ENCODE peak calls at places on chromosomes 13 and 19, in six cellular contexts. D is tibial artery, M is heart left ventricle, Q is colonic mucosa, K is pancreas, L is AG10803. P is an unnamed sample.

GRCh38 chr19:51971624-51972023 is 15.0 kb downstream of the ZNF350 start:
- DNase-seq in D (no peak), M (no peak), Q (no peak), K (no peak), L (peak), P (no peak)

GRCh38 chr13:29621401-29621800 is 25.9 kb upstream of the SLC7A1 start:
- DNase-seq in D (no peak), M (no peak), Q (no peak), K (no peak), L (peak), P (peak)

GRCh38 chr13:99749627-99750026 is 221.9 kb downstream of the ZIC5 start:
- DNase-seq in D (no peak), M (no peak), Q (no peak), K (no peak), L (no peak), P (no peak)

GRCh38 chr19:36771275-36772231 is 1.1 kb downstream of the ZNF850 start:
- DNase-seq in D (peak), M (peak), Q (peak), K (peak), L (peak), P (peak)

GRCh38 chr19:17549088-17549740 is 6.2 kb upstream of the COLGALT1 start:
- DNase-seq in D (no peak), M (no peak), Q (no peak), K (no peak), L (no peak), P (no peak)

GRCh38 chr13:51683537-51684050 is 99.3 kb downstream of the WDFY2 start:
- DNase-seq in D (no peak), M (no peak), Q (no peak), K (no peak), L (no peak), P (no peak)

GRCh38 chr19:8449830-8450229 is 5.1 kb downstream of the HNRNPM start:
- DNase-seq in D (no peak), M (no peak), Q (no peak), K (no peak), L (no peak), P (peak)

GRCh38 chr13:80430561-80430960 is 89.6 kb upstream of the SPRY2 start:
- DNase-seq in D (no peak), M (no peak), Q (no peak), K (no peak), L (no peak), P (no peak)

GRCh38 chr19:7995756-7996155 is 9.7 kb downstream of the ELAVL1 start:
- DNase-seq in D (no peak), M (no peak), Q (no peak), K (no peak), L (no peak), P (no peak)

GRCh38 chr19:33345163-33345562 is 28.3 kb upstream of the CEBPG start:
- DNase-seq in D (no peak), M (no peak), Q (no peak), K (no peak), L (no peak), P (no peak)

GRCh38 chr13:23378009-23378632 is 55.4 kb downstream of the SACS start:
- DNase-seq in D (peak), M (no peak), Q (peak), K (no peak), L (peak), P (peak)

GRCh38 chr13:31755211-31755610 is 15.9 kb downstream of the RXFP2 start:
- DNase-seq in D (no peak), M (no peak), Q (no peak), K (no peak), L (no peak), P (no peak)

GRCh38 chr13:41267106-41267505 is 3.7 kb upstream of the MTRF1 start:
- DNase-seq in D (no peak), M (no peak), Q (no peak), K (no peak), L (peak), P (no peak)

GRCh38 chr13:41919741-41920487 is 41.0 kb downstream of the VWA8 start:
- DNase-seq in D (no peak), M (no peak), Q (no peak), K (no peak), L (no peak), P (no peak)

GRCh38 chr19:51798958-51799310 is 4.0 kb downstream of the FPR3 start:
- DNase-seq in D (peak), M (peak), Q (no peak), K (peak), L (no peak), P (no peak)

GRCh38 chr13:35812730-35813129 is 318.5 kb downstream of the DCLK1 start:
- DNase-seq in D (no peak), M (no peak), Q (no peak), K (no peak), L (no peak), P (no peak)

GRCh38 chr19:39430675-39431593 is 4.8 kb downstream of the RPS16 start:
- DNase-seq in D (no peak), M (no peak), Q (peak), K (no peak), L (peak), P (peak)

GRCh38 chr13:42660367-42660965 is 86.5 kb downstream of the TNFSF11 start:
- DNase-seq in D (no peak), M (no peak), Q (no peak), K (no peak), L (peak), P (peak)

GRCh38 chr13:45873491-45874360 is 22.2 kb upstream of the SIAH3 start:
- DNase-seq in D (no peak), M (no peak), Q (no peak), K (no peak), L (peak), P (peak)

GRCh38 chr13:95535243-95535642 is 17.3 kb upstream of the CLDN10 start:
- DNase-seq in D (no peak), M (no peak), Q (no peak), K (peak), L (peak), P (peak)

GRCh38 chr19:39408392-39409206 is 2.0 kb downstream of the ZFP36 start:
- DNase-seq in D (no peak), M (no peak), Q (peak), K (no peak), L (peak), P (peak)

GRCh38 chr19:38274734-38275133 is 10.4 kb downstream of the SPINT2 start:
- DNase-seq in D (no peak), M (peak), Q (peak), K (no peak), L (no peak), P (no peak)

GRCh38 chr19:51808333-51808986 is 13.5 kb downstream of the FPR3 start:
- DNase-seq in D (no peak), M (no peak), Q (no peak), K (no peak), L (peak), P (no peak)

GRCh38 chr13:112181336-112182051 is 114.5 kb downstream of the SOX1 start:
- DNase-seq in D (no peak), M (no peak), Q (no peak), K (no peak), L (no peak), P (no peak)

GRCh38 chr19:13025819-13026477 is 30.7 kb downstream of the NFIX start:
- DNase-seq in D (peak), M (no peak), Q (no peak), K (no peak), L (no peak), P (no peak)

GRCh38 chr19:54105796-54106195 is 3.1 kb downstream of the NDUFA3 start:
- DNase-seq in D (no peak), M (no peak), Q (no peak), K (no peak), L (no peak), P (no peak)

GRCh38 chr19:42436006-42436405 is 6.7 kb downstream of the CXCL17 start:
- DNase-seq in D (no peak), M (no peak), Q (no peak), K (no peak), L (peak), P (no peak)

GRCh38 chr13:25753976-25754375 is 297.8 kb downstream of the SHISA2 start:
- DNase-seq in D (no peak), M (no peak), Q (no peak), K (no peak), L (no peak), P (no peak)

GRCh38 chr13:97211986-97212385 is 10.1 kb upstream of the MBNL2 start:
- DNase-seq in D (no peak), M (no peak), Q (no peak), K (no peak), L (no peak), P (no peak)

GRCh38 chr19:17616961-17617806 is 61.7 kb downstream of the COLGALT1 start:
- DNase-seq in D (no peak), M (no peak), Q (no peak), K (no peak), L (no peak), P (peak)

GRCh38 chr19:51311388-51312257 is at the start of gene IGLON5:
- DNase-seq in D (no peak), M (no peak), Q (no peak), K (no peak), L (no peak), P (no peak)

GRCh38 chr13:97753942-97754670 is 199.4 kb upstream of the IPO5 start:
- DNase-seq in D (no peak), M (no peak), Q (no peak), K (no peak), L (no peak), P (no peak)

GRCh38 chr13:108850706-108851105 is 221.3 kb downstream of the MYO16 start:
- DNase-seq in D (no peak), M (no peak), Q (no peak), K (no peak), L (no peak), P (no peak)

GRCh38 chr19:40721936-40722661 is 5.2 kb downstream of the ITPKC start:
- DNase-seq in D (no peak), M (no peak), Q (no peak), K (no peak), L (no peak), P (peak)

GRCh38 chr13:55439450-55439849 is 1701.3 kb upstream of the PRR20A start:
- DNase-seq in D (no peak), M (no peak), Q (no peak), K (no peak), L (no peak), P (no peak)

GRCh38 chr13:113239986-113240385 is 30.6 kb downstream of the CUL4A start:
- DNase-seq in D (no peak), M (no peak), Q (no peak), K (no peak), L (no peak), P (no peak)

GRCh38 chr13:85738696-85739320 is 60.4 kb downstream of the SLITRK6 start:
- DNase-seq in D (no peak), M (no peak), Q (no peak), K (no peak), L (no peak), P (peak)

GRCh38 chr19:49889687-49890348 is 6.9 kb downstream of the IL4I1 start:
- DNase-seq in D (peak), M (peak), Q (peak), K (peak), L (peak), P (peak)
- H3K4me3 ChIP-seq in D (peak), M (peak), Q (peak), K (peak), L (no peak), P (peak)

DNA sequence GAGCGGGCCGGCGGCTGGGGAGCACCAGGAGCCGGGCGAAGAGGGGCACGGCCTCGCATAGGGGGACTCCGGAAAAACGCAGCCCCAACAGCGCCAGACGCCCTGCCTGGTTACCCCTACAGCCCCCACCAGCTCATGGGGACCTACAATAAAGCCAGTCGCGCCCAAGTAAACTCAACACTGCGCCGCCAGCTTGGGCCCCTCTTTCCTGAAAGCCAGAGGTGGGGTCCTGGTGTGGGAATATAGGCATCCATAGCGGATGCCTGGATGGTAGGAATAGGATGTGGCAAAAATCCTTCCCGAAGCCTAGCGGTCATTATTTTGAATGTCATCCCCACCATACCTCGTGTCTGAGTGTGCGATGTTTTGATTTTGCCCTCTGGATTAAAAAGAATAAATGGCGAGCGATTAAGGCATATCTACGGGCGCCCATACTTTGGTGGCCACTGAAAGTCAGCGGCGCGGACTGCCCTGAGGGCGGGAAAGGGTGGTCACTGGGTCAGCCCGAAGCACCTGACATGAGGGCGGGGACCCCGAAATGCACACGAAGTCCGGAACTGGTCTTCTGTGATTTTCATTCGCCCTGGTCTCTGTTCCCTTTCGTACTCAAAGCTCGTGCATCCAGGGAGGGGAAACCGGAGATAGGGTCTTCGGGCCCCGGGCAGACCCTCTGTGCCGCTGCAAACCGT is at the start of the genes NHLRC3 and PROSER1:
- DNase-seq in D (peak), M (peak), Q (peak), K (peak), L (peak), P (peak)
- TF ChIP-seq CTCF in D (no peak), M (no peak), Q (no peak), K (no peak), L (no peak), P (no peak)

GRCh38 chr13:75326173-75327131 is 155.5 kb downstream of the TBC1D4 start:
- DNase-seq in D (no peak), M (no peak), Q (no peak), K (no peak), L (peak), P (peak)
- H3K4me3 ChIP-seq in D (no peak), M (peak), Q (no peak), K (no peak), L (no peak), P (no peak)

GRCh38 chr19:18798384-18799352 is 7.6 kb upstream of the COMP start:
- DNase-seq in D (no peak), M (no peak), Q (peak), K (no peak), L (no peak), P (no peak)
- TF ChIP-seq CTCF in D (no peak), M (no peak), Q (no peak), K (no peak), L (no peak), P (no peak)

DNA sequence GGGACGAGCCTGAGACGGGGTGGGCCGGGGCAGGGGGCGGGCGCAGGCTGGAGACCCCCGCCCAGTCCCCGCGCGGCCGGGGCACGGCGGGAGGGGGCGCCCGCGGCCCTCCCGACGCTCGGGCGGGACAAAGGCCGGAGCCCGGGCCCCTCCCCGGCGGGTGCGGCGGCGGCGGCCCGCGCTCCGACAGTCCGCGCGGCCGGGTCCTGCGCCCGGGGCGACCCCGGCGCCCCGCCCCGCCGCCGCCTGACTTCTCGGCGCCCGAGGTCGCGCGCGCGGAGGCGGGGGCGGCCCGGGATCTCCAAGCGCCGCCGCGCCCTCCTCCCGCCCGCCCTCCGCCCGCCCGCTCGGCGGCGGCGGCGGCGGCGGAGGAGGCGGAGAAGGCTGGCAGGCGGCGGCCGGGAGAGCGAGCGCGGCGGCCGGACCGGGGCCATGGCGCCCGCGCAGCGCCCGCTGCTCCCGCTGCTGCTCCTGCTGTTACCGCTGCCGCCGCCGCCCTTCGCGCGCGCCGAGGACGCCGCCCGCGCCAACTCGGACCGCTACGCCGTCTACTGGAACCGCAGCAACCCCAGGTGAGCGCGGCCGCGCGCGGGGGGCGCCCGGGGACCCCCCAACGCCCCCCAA is at the start of gene EFNA2:
- DNase-seq in D (no peak), M (no peak), Q (no peak), K (no peak), L (no peak), P (no peak)
- H3K4me3 ChIP-seq in D (peak), M (no peak), Q (peak), K (peak), L (no peak), P (no peak)

DNA sequence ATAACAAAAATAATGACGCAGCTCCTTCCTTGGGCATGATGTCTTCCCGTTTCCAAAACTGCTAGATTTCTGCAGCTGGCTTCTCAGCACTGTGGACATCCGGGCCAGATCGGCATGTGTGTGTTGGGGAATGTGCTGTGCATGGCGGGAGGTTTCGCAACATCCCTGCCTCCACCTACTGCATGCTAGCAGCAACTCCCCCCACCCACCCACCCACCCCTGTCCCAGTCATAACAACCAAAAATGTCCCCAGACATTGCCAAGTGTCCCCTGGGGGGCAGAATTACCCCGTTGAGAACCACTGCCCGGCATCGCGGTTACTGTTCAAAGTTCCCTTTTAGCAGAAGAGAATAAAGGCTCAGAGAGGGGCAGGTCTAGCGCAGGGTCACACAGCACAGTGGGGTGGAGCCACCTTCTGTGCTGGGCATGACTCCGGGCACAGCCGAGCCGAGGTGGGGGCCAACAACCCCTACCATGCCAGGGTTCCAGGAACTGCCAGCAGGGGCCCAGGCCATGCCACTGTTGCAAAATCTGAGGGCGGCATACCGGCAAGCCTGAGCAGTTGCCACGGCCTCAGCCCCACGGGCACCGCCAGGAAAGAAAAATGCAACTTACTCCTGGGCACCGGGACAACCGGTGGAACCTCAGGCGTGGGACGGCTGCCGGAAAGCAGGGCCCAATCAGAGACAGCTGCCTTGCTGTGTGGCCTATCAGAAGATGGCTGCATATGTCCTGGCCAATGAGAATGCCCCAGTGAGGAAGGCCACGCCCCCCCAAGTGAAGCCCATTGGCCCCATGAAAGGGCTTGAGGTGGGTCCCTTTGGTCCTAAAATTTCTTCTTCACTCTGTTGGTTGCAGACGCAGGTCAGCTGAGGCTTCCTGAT is 22.5 kb upstream of the NFIC start:
- DNase-seq in D (peak), M (peak), Q (peak), K (peak), L (peak), P (peak)
- TF ChIP-seq CTCF in D (no peak), M (no peak), Q (no peak), K (no peak), L (no peak), P (peak)

DNA sequence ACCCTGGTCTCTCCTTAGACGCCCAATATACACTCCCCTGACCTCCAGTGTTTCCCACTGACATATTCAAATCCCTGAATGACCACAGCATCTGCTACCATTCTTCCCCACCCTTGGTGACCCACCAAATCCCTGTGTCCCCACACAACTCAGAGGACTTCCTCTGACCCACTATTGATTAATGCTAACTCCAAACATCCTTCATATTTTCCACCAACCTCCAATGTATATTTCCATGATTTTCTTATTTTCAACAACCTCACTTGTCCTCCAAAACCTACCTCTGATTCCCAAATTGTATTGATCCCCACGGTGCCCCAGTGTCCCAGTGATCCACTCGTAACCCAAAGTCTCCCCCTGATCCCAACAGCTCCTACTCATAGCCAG is 526 bp upstream of the DMWD start:
- DNase-seq in D (no peak), M (no peak), Q (no peak), K (no peak), L (no peak), P (no peak)
- H3K4me3 ChIP-seq in D (peak), M (peak), Q (no peak), K (no peak), L (peak), P (no peak)